ENCODE peak calls at places on chromosomes 16 and 17, in five cellular contexts. L is mucosa of descending colon, N is cardiac fibroblast, I is fibroblast of mammary gland, K is kidney epithelial cell. O is an unnamed sample.
A peak's percentile ranks its signal among the peaks of the same experiment; 100 is the strongest.

GRCh38 chr16:4765511-4766474 is 1.2 kb downstream of the ZNF500 start:
- DNase-seq in N (no peak), K (no peak), I (no peak), L (no peak), O (no peak)

GRCh38 chr16:69861276-69862030 is 89.7 kb upstream of the CLEC18A start:
- DNase-seq in L (no peak), K (no peak), N (peak; percentile 88), I (peak; percentile 43), O (no peak)

GRCh38 chr16:27239026-27239425 is 29.5 kb downstream of the NSMCE1 start:
- DNase-seq in I (no peak), L (no peak), K (no peak), N (no peak), O (no peak)

GRCh38 chr16:27426423-27427408 is 24.7 kb downstream of the IL21R start:
- DNase-seq in I (peak; percentile 96), L (no peak), K (peak; percentile 94), N (peak; percentile 82), O (peak; percentile 77)

GRCh38 chr17:77148959-77149510 is 8.3 kb downstream of the SEC14L1 start:
- DNase-seq in I (no peak), L (no peak), N (no peak), K (no peak), O (no peak)

GRCh38 chr17:39196820-39197331 is 593 bp downstream of the CACNB1 start:
- DNase-seq in K (no peak), I (no peak), N (no peak), L (peak; percentile 64), O (no peak)

GRCh38 chr16:3589991-3590701 is 12.9 kb upstream of the NLRC3 start:
- DNase-seq in L (no peak), I (no peak), N (no peak), K (no peak), O (no peak)

GRCh38 chr17:3773511-3773910 is 27.5 kb downstream of the ITGAE start:
- DNase-seq in K (no peak), I (peak; percentile 26), N (peak; percentile 26), L (no peak), O (no peak)

GRCh38 chr17:6558932-6559752 is 2.8 kb upstream of the PITPNM3 start:
- DNase-seq in I (no peak), K (no peak), N (peak; percentile 65), L (peak; percentile 20), O (no peak)